ENCODE peak calls at places on chromosome 16, in nine cellular contexts. W is IMR-90, Y is neural progenitor cell, D is cardiac fibroblast, X is epithelial cell of esophagus, G is BJ, R is ovary, C is HL-60, T is body of pancreas. P is an unnamed sample.

GRCh38 chr16:85173981-85174751 is 61.9 kb upstream of the CIBAR2 start:
- DNase-seq in W (peak; percentile 89), Y (peak; percentile 51), D (peak; percentile 80), X (peak; percentile 68), G (peak; percentile 59), R (no peak), C (no peak), T (peak; percentile 71), P (peak; percentile 78)

GRCh38 chr16:9135797-9136196 is 44.4 kb downstream of the HAPSTR1 start:
- DNase-seq in W (no peak), Y (no peak), D (no peak), X (peak; percentile 27), G (no peak), R (no peak), C (no peak), T (no peak), P (no peak)

GRCh38 chr16:56930516-56931252 is 1.3 kb upstream of the HERPUD1 start:
- DNase-seq in W (no peak), Y (peak; percentile 26), D (no peak), X (no peak), G (no peak), R (no peak), C (no peak), T (peak; percentile 57), P (no peak)

GRCh38 chr16:67608367-67608766 is 36.6 kb upstream of the CARMIL2 start:
- DNase-seq in W (peak; percentile 12), Y (no peak), D (no peak), X (no peak), G (no peak), R (no peak), C (no peak), T (no peak), P (no peak)

GRCh38 chr16:15950869-15951268 is 1.5 kb downstream of the ABCC1 start:
- DNase-seq in W (no peak), Y (no peak), D (no peak), X (no peak), G (no peak), R (no peak), C (no peak), T (no peak), P (no peak)

GRCh38 chr16:71933913-71934696 is 38.8 kb downstream of the IST1 start:
- DNase-seq in W (peak; percentile 79), Y (peak; percentile 61), D (peak; percentile 38), X (peak; percentile 39), G (no peak), R (no peak), C (no peak), T (no peak), P (no peak)

GRCh38 chr16:77877712-77878111 is 89.3 kb downstream of the VAT1L start:
- DNase-seq in W (peak; percentile 97), Y (no peak), D (peak; percentile 73), X (peak; percentile 48), G (no peak), R (no peak), C (no peak), T (no peak), P (peak; percentile 10)

GRCh38 chr16:46801428-46802049 is 29.4 kb downstream of the C16orf87 start:
- DNase-seq in W (peak; percentile 25), Y (peak; percentile 39), D (peak; percentile 43), X (peak; percentile 26), G (no peak), R (no peak), C (no peak), T (no peak), P (no peak)

GRCh38 chr16:9437115-9437514 is 345.7 kb downstream of the HAPSTR1 start:
- DNase-seq in W (no peak), Y (peak; percentile 43), D (no peak), X (no peak), G (no peak), R (no peak), C (no peak), T (no peak), P (no peak)

GRCh38 chr16:14148569-14148968 is 77.5 kb downstream of the MRTFB start:
- DNase-seq in W (peak; percentile 5), Y (no peak), D (peak; percentile 73), X (peak; percentile 97), G (no peak), R (no peak), C (no peak), T (no peak), P (no peak)
- H3K4me3 ChIP-seq in W (no peak overlapping the region), Y (no peak overlapping the region), D (no peak overlapping the region), X (no peak overlapping the region), G (no peak overlapping the region), R (no peak overlapping the region), C (no peak overlapping the region), T (no peak overlapping the region), P (no peak overlapping the region)

DNA sequence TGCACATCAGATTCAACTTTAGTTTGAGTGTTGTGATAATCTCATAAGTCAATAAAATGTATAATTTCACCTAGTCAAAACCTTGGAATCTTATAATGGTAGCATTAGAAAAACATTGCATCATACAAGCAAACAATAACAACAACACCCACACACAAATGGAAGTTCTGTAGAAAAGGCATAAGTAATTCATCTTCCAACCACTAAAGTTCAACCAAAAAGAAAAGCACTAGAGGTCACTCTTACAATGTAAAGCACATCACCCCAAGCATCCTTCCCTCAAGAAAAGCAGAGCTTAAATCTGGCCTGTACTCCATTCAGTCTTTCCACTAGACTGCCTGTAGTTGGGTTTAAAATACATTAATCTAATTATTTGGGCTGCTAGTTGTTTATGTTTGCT is 1.8 kb downstream of the CNTNAP4 start:
- DNase-seq in W (no peak), Y (peak; percentile 55), D (peak; percentile 54), X (peak; percentile 53), G (no peak), R (no peak), C (no peak), T (no peak), P (no peak)
- TF ChIP-seq CTCF in W (no peak), Y (peak; percentile 56), D (peak; percentile 33), X (peak; percentile 26), G (no peak), R (no peak), C (no peak), T (no peak), P (no peak)

GRCh38 chr16:51157698-51158097 is 6.6 kb upstream of the SALL1 start:
- DNase-seq in W (no peak), Y (no peak), D (no peak), X (no peak), G (no peak), R (no peak), C (no peak), T (no peak), P (no peak)

GRCh38 chr16:51155901-51156810 is 5.1 kb upstream of the SALL1 start:
- DNase-seq in W (peak; percentile 49), Y (peak; percentile 73), D (peak; percentile 16), X (no peak), G (no peak), R (no peak), C (no peak), T (no peak), P (no peak)

GRCh38 chr16:51155199-51155607 is 4.1 kb upstream of the SALL1 start:
- DNase-seq in W (no peak), Y (peak; percentile 79), D (no peak), X (no peak), G (no peak), R (peak; percentile 30), C (no peak), T (no peak), P (no peak)

GRCh38 chr16:51154271-51155171 is 3.5 kb upstream of the SALL1 start:
- DNase-seq in W (no peak), Y (peak; percentile 84), D (no peak), X (no peak), G (no peak), R (no peak), C (no peak), T (no peak), P (no peak)

GRCh38 chr16:51156836-51157235 is 5.8 kb upstream of the SALL1 start:
- DNase-seq in W (no peak), Y (no peak), D (no peak), X (no peak), G (no peak), R (no peak), C (no peak), T (no peak), P (no peak)
- H3K4me3 ChIP-seq in W (no peak overlapping the region), Y (peak overlapping the region; percentile 97), D (no peak overlapping the region), X (no peak overlapping the region), G (no peak overlapping the region), R (no peak overlapping the region), C (no peak overlapping the region), T (no peak overlapping the region), P (no peak overlapping the region)

GRCh38 chr16:4309102-4309832 is 6.6 kb upstream of the GLIS2 start:
- DNase-seq in W (no peak), Y (no peak), D (no peak), X (peak; percentile 53), G (no peak), R (no peak), C (no peak), T (peak; percentile 87), P (no peak)
- TF ChIP-seq CTCF in W (no peak), Y (no peak), D (no peak), X (no peak), G (no peak), R (no peak), C (no peak), T (no peak), P (no peak)